ENCODE peak calls at places on chromosome 18, in four cellular contexts. V, J, P and F are unnamed samples.

GRCh38 chr18:32280911-32281310 is 91.1 kb downstream of the MEP1B start:
- DNase-seq in V (no peak), P (no peak), J (no peak), F (no peak)

GRCh38 chr18:48727685-48728084 is 188.9 kb downstream of the CTIF start:
- DNase-seq in P (no peak), V (no peak), J (no peak), F (no peak)

GRCh38 chr18:55552498-55553189 is 35.3 kb downstream of the TCF4 start:
- DNase-seq in V (no peak), P (no peak), J (peak), F (no peak)

GRCh38 chr18:58639751-58640427 is 11.0 kb upstream of the ALPK2 start:
- DNase-seq in J (peak), P (peak), V (no peak), F (no peak)

GRCh38 chr18:12765127-12765526 is 62.3 kb downstream of the PSMG2 start:
- DNase-seq in J (no peak), P (no peak), V (no peak), F (no peak)

GRCh38 chr18:43661570-43661969 is 384.3 kb upstream of the SYT4 start:
- DNase-seq in J (peak), P (peak), V (peak), F (peak)

GRCh38 chr18:35215026-35215425 is 25.8 kb upstream of the ZNF397 start:
- DNase-seq in V (no peak), J (no peak), P (no peak), F (no peak)

GRCh38 chr18:58682429-58683069 is 11.3 kb downstream of the MALT1 start:
- DNase-seq in V (peak), P (no peak), J (peak), F (peak)

GRCh38 chr18:26919656-26920055 is 54.1 kb upstream of the AQP4 start:
- DNase-seq in V (no peak), P (no peak), J (peak), F (no peak)

GRCh38 chr18:44909191-44909719 is 228.6 kb downstream of the SETBP1 start:
- DNase-seq in J (peak), V (peak), P (no peak), F (no peak)

GRCh38 chr18:44518091-44518490 is 162.6 kb upstream of the SETBP1 start:
- DNase-seq in J (no peak), V (no peak), P (no peak), F (no peak)

GRCh38 chr18:48222118-48222517 is 187.1 kb downstream of the ZBTB7C start:
- DNase-seq in J (peak), V (peak), P (peak), F (peak)

GRCh38 chr18:75216212-75216925 is 5.8 kb downstream of the TSHZ1 start:
- DNase-seq in P (no peak), J (no peak), V (no peak), F (no peak)

GRCh38 chr18:32049393-32050161 is 31.0 kb downstream of the RNF125 start:
- DNase-seq in V (no peak), P (peak), J (no peak), F (no peak)

GRCh38 chr18:32742620-32743019 is 30.2 kb downstream of the KLHL14 start:
- DNase-seq in V (no peak), J (no peak), P (no peak), F (no peak)

GRCh38 chr18:5630057-5630765 is 86.4 kb upstream of the EPB41L3 start:
- DNase-seq in V (peak), J (peak), P (no peak), F (no peak)

GRCh38 chr18:54672846-54673475 is 81.9 kb downstream of the DYNAP start:
- DNase-seq in V (no peak), J (no peak), P (no peak), F (peak)

GRCh38 chr18:51525453-51526225 is 328.2 kb upstream of the MEX3C start:
- DNase-seq in J (no peak), V (no peak), P (no peak), F (no peak)

GRCh38 chr18:55322176-55322735 is 265.7 kb downstream of the TCF4 start:
- DNase-seq in P (peak), V (peak), J (peak), F (no peak)

GRCh38 chr18:3722662-3723433 is 272.9 kb downstream of the TGIF1 start:
- DNase-seq in V (no peak), J (no peak), P (no peak), F (no peak)

GRCh38 chr18:24400587-24400986 is 3.0 kb upstream of the OSBPL1A start:
- DNase-seq in P (no peak), V (no peak), J (no peak), F (no peak)

GRCh38 chr18:48825101-48825745 is 125.5 kb downstream of the SMAD7 start:
- DNase-seq in V (no peak), P (no peak), J (peak), F (no peak)

GRCh38 chr18:53886066-53886465 is 338.4 kb downstream of the MBD2 start:
- DNase-seq in V (no peak), J (no peak), P (no peak), F (no peak)

GRCh38 chr18:13649397-13650252 is 76.7 kb downstream of the FAM210A start:
- DNase-seq in J (no peak), P (no peak), V (no peak), F (no peak)

GRCh38 chr18:3823073-3823472 is 373.1 kb downstream of the TGIF1 start:
- DNase-seq in V (no peak), P (no peak), J (no peak), F (no peak)

GRCh38 chr18:55998071-55998522 is 410.1 kb upstream of the TCF4 start:
- DNase-seq in V (no peak), J (peak), P (no peak), F (no peak)

GRCh38 chr18:36009214-36009613 is 36.7 kb downstream of the RMP24 start:
- DNase-seq in V (no peak), J (no peak), P (no peak), F (no peak)

GRCh38 chr18:79515944-79516351 is 120.2 kb downstream of the NFATC1 start:
- DNase-seq in P (no peak), J (peak), V (peak), F (no peak)

GRCh38 chr18:4638680-4639079 is 183.6 kb upstream of the DLGAP1 start:
- DNase-seq in P (no peak), J (no peak), V (no peak), F (no peak)

GRCh38 chr18:38010971-38011370 is 445.4 kb upstream of the CELF4 start:
- DNase-seq in V (peak), P (no peak), J (no peak), F (no peak)

GRCh38 chr18:78630356-78630755 is 349.3 kb upstream of the SALL3 start:
- DNase-seq in J (no peak), V (no peak), P (no peak), F (no peak)

GRCh38 chr18:12769136-12769535 is 66.3 kb downstream of the PSMG2 start:
- DNase-seq in J (no peak), V (no peak), P (no peak), F (no peak)

GRCh38 chr18:12516049-12516677 is 108.4 kb downstream of the PRELID3A start:
- DNase-seq in J (peak), V (no peak), P (peak), F (no peak)

GRCh38 chr18:7575465-7576026 is 8.4 kb downstream of the PTPRM start:
- DNase-seq in V (no peak), J (peak), P (no peak), F (no peak)

GRCh38 chr18:79988925-79989361 is 580 bp upstream of the TXNL4A start:
- DNase-seq in P (peak), V (peak), J (peak), F (no peak)

GRCh38 chr18:70907673-70908072 is 618.8 kb downstream of the SOCS6 start:
- DNase-seq in P (no peak), J (peak), V (no peak), F (peak)

GRCh38 chr18:74252032-74252380 is 39.8 kb downstream of the CYB5A start:
- DNase-seq in V (no peak), J (peak), P (peak), F (no peak)

DNA sequence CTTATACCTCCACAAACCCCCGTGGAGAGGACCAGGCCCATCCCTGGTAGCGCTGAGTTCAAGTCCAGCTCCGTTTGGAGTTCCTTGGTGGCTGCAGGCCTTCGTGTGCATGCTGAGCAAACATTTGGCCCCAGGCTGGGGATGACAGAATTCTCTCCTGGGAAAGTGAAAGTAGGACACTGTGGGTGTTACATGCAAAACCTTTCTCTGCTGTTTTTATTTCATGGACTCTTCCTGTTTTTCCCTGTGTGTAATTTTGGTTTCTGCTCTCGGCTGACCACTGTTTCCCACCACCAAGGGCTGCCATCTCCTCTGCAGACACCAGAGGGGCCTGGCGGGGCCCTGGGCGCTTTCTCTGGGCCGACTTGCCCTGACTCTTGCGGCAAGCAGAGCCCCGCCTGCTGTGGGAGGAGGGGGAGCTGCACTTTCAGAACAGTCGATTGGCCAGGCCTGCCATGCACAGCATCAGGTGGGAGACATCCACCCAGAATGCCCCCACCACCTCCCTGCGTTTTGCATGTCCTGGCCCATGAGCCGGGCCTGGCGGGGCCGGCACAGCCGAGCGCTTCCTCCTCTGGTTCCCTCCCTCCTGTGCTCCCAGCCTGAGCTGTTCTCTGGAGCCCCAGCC is 102.4 kb downstream of the CABLES1 start:
- DNase-seq in V (peak), J (peak), P (no peak), F (no peak)
- TF ChIP-seq CTCF in V (no peak), J (peak), P (no peak), F (no peak)

DNA sequence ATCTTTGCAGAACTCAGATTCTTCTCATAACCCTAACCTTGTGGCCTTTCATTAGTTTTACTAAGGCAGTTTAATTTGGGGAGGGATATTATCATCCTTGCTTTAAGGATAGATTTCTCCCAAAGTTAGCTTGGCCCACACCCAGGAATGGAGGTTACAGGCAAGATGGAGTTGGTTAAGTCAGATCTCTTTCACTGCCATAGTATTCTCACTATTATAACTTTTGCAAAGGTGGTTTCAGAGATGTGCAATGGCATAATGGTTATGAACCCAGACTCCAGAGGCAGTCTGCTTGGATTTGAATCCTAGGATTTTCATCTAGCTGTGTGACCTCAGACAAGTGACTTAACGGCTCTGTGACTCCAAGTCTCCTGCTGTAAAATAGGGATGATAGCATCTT is 48.7 kb upstream of the NDUFV2 start:
- DNase-seq in V (no peak), P (no peak), J (no peak), F (no peak)
- TF ChIP-seq CTCF in V (no peak), P (no peak), J (no peak), F (no peak)

GRCh38 chr18:65968605-65969004 is 217.8 kb downstream of the CDH7 start:
- DNase-seq in V (no peak), J (no peak), P (no peak), F (no peak)
- TF ChIP-seq CTCF in V (no peak), J (no peak), P (no peak), F (peak)

DNA sequence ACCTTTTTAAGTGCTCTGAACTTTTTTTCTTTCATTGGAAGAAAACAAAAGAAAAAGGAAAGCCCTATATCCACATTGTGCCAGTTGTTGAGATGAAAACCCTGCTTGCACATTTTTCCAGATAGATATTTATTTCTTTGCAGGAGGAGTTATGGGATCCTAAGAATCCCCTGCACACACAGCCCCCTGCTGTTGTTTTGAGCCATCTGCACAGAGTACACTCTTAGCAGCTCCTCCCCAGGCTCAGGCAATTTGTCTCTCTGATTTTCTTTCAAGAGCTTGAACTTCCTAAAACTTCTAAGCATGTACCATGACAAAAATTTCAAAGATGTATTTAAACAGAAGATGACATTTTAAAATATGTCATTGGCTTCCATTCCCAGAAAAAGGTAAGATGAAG is 436.9 kb downstream of the METTL4 start:
- DNase-seq in J (no peak), V (no peak), P (no peak), F (no peak)
- TF ChIP-seq CTCF in J (no peak), V (no peak), P (no peak), F (no peak)

GRCh38 chr18:76565238-76566173 is 70.5 kb upstream of the ZNF516 start:
- DNase-seq in V (peak), J (peak), P (peak), F (no peak)
- TF ChIP-seq CTCF in V (no peak), J (no peak), P (no peak), F (no peak)

GRCh38 chr18:62977512-62977911 is 262.2 kb downstream of the PHLPP1 start:
- DNase-seq in J (no peak), V (no peak), P (peak), F (no peak)
- TF ChIP-seq CTCF in J (no peak), V (no peak), P (no peak), F (no peak)

GRCh38 chr18:60090170-60090569 is 190.4 kb downstream of the PMAIP1 start:
- DNase-seq in P (peak), V (peak), J (peak), F (no peak)
- TF ChIP-seq CTCF in P (peak), V (no peak), J (peak), F (no peak)